ENCODE peak calls at places on chromosomes 2 and 18, in eight cellular contexts. Q is glutamatergic neuron; H is mammary epithelial cell; I is GM13977; S is stimulated activated CD8-positive, alpha-beta memory T cell treated with anti-CD3 and anti-CD28 coated beads, Interleukin-12 subunit alpha, Interleukin-12 subunit beta, amount 100 ng/mL, for 1 hour; R is CD8-positive, alpha-beta memory T cell; C is GM12891; A is small intestine. Y is an unnamed sample.

GRCh38 chr18:9823805-9824473 is 61.8 kb upstream of the TXNDC2 start:
- DNase-seq in A (no peak), C (no peak), I (no peak), H (no peak), S (no peak), Q (no peak), R (no peak), Y (no peak)

GRCh38 chr2:96554293-96555145 is 18.0 kb downstream of the ARID5A start:
- DNase-seq in I (peak), R (peak), A (peak), C (peak), H (peak), Q (peak), S (peak), Y (peak)

GRCh38 chr18:48842259-48843061 is 108.3 kb downstream of the SMAD7 start:
- DNase-seq in H (no peak), Q (peak), C (no peak), S (peak), A (peak), I (no peak), R (peak), Y (no peak)

GRCh38 chr2:3470856-3471737 is 48.2 kb downstream of the ADI1 start:
- DNase-seq in S (no peak), I (no peak), R (no peak), C (no peak), H (no peak), Q (no peak), A (no peak), Y (peak)

GRCh38 chr2:221293949-221294736 is 278.0 kb downstream of the EPHA4 start:
- DNase-seq in A (no peak), I (no peak), Q (no peak), R (no peak), H (no peak), C (no peak), S (no peak), Y (no peak)

GRCh38 chr2:11370377-11371098 is 26.1 kb upstream of the ROCK2 start:
- DNase-seq in C (no peak), R (no peak), A (peak), I (no peak), S (no peak), Q (no peak), H (peak), Y (no peak)

GRCh38 chr18:27110319-27110718 is 74.8 kb downstream of the CHST9 start:
- DNase-seq in A (no peak), C (no peak), S (no peak), Q (no peak), R (no peak), H (no peak), I (no peak), Y (no peak)

GRCh38 chr18:55858661-55859111 is 270.7 kb upstream of the TCF4 start:
- DNase-seq in H (no peak), R (no peak), Q (no peak), S (no peak), A (no peak), I (no peak), C (no peak), Y (no peak)

GRCh38 chr2:181778621-181779195 is 98.4 kb upstream of the NEUROD1 start:
- DNase-seq in H (no peak), R (no peak), I (no peak), S (no peak), C (no peak), Q (no peak), A (no peak), Y (no peak)

GRCh38 chr2:68223419-68223818 is 28.9 kb downstream of the PPP3R1 start:
- DNase-seq in Q (no peak), S (no peak), A (no peak), R (no peak), C (no peak), I (no peak), H (no peak), Y (no peak)

GRCh38 chr2:10236571-10237391 is 65.9 kb upstream of the HPCAL1 start:
- DNase-seq in A (no peak), I (no peak), S (no peak), C (no peak), Q (peak), R (no peak), H (peak), Y (peak)

GRCh38 chr2:135829420-135829983 is 7.5 kb downstream of the LCT start:
- DNase-seq in Q (no peak), C (no peak), A (no peak), S (no peak), I (no peak), R (no peak), H (no peak), Y (no peak)

GRCh38 chr2:144230452-144231085 is 289.4 kb downstream of the ZEB2 start:
- DNase-seq in H (peak), R (no peak), S (no peak), C (no peak), A (no peak), Q (no peak), I (no peak), Y (no peak)

GRCh38 chr18:13175754-13176210 is 42.8 kb upstream of the LDLRAD4 start:
- DNase-seq in A (peak), H (peak), R (no peak), I (no peak), C (no peak), Q (no peak), S (no peak), Y (no peak)

GRCh38 chr2:204842731-204843490 is 297.6 kb downstream of the PARD3B start:
- DNase-seq in A (no peak), H (peak), Q (no peak), I (no peak), C (no peak), R (no peak), S (no peak), Y (peak)

GRCh38 chr18:48994044-48994651 is 43.4 kb upstream of the SMAD7 start:
- DNase-seq in H (no peak), S (no peak), C (no peak), R (no peak), A (no peak), I (no peak), Q (no peak), Y (peak)

GRCh38 chr2:18630101-18630500 is 40.7 kb upstream of the NT5C1B start:
- DNase-seq in H (peak), Q (no peak), I (no peak), S (no peak), A (no peak), C (no peak), R (no peak), Y (no peak)

GRCh38 chr2:127049927-127050802 is 56.8 kb downstream of the BIN1 start:
- DNase-seq in Q (peak), S (peak), H (peak), A (peak), C (peak), I (peak), R (peak), Y (peak)

GRCh38 chr2:26917135-26917836 is 53.2 kb upstream of the MAPRE3 start:
- DNase-seq in C (no peak), H (no peak), I (no peak), S (no peak), R (no peak), A (no peak), Q (no peak), Y (no peak)

GRCh38 chr2:3801506-3801905 is 98.1 kb downstream of the DCDC2C start:
- DNase-seq in H (no peak), C (no peak), Q (no peak), I (no peak), S (no peak), R (no peak), A (no peak), Y (no peak)

GRCh38 chr2:104658840-104659591 is 194.9 kb upstream of the POU3F3 start:
- DNase-seq in Q (peak), R (no peak), H (no peak), C (no peak), S (no peak), I (no peak), A (no peak), Y (peak)

Y was measured in Right ventricle myocardium superior.